ENCODE peak calls at places on chromosomes 3 and 15, in eight cellular contexts. T, J, K, V, U, L, Z and R are unnamed samples.
A peak's percentile ranks its signal among the peaks of the same experiment; 100 is the strongest.

GRCh38 chr15:52020253-52021085 is 1.4 kb downstream of the MAPK6 start:
- DNase-seq in T (no peak), L (no peak), V (no peak), K (no peak), Z (no peak), J (peak; percentile 69), U (no peak), R (no peak)

GRCh38 chr15:62141643-62142588 is 23.2 kb downstream of the C2CD4B start:
- DNase-seq in K (no peak), Z (no peak), J (no peak), U (no peak), T (no peak), V (no peak), L (no peak), R (no peak)

GRCh38 chr3:10942806-10943205 is 49.7 kb upstream of the SLC6A1 start:
- DNase-seq in T (no peak), U (no peak), J (no peak), K (no peak), L (no peak), Z (no peak), V (no peak), R (no peak)

GRCh38 chr3:165614332-165614731 is 222.9 kb downstream of the BCHE start:
- DNase-seq in T (no peak), K (no peak), L (no peak), Z (no peak), J (no peak), V (no peak), U (no peak), R (no peak)

GRCh38 chr15:89406218-89406716 is 71.6 kb upstream of the POLG start:
- DNase-seq in V (no peak), K (no peak), T (no peak), U (no peak), L (no peak), Z (no peak), J (no peak), R (no peak)

GRCh38 chr3:153043729-153044314 is 118.2 kb upstream of the RAP2B start:
- DNase-seq in J (peak; percentile 43), K (no peak), T (no peak), V (no peak), Z (no peak), U (no peak), L (no peak), R (no peak)

GRCh38 chr3:150922611-150923010 is 17.4 kb upstream of the MINDY4B start:
- DNase-seq in T (no peak), V (no peak), J (no peak), U (no peak), K (no peak), Z (no peak), L (no peak), R (no peak)

GRCh38 chr3:184328516-184328915 is 8.9 kb upstream of the FAM131A start:
- DNase-seq in J (no peak), V (no peak), L (no peak), U (no peak), Z (no peak), T (no peak), K (no peak), R (no peak)

GRCh38 chr3:46477145-46477544 is 12.4 kb upstream of the LTF start:
- DNase-seq in L (no peak), T (no peak), V (no peak), K (no peak), U (no peak), Z (no peak), J (no peak), R (no peak)

GRCh38 chr3:126979076-126979628 is 3.8 kb upstream of the PLXNA1 start:
- DNase-seq in K (no peak), Z (no peak), V (no peak), T (no peak), L (no peak), U (no peak), J (no peak), R (no peak)

GRCh38 chr15:48718646-48719045 is 73.1 kb upstream of the FBN1 start:
- DNase-seq in J (no peak), K (no peak), U (no peak), V (no peak), Z (no peak), L (no peak), T (no peak), R (no peak)

GRCh38 chr3:62211675-62212429 is 161.5 kb downstream of the FEZF2 start:
- DNase-seq in T (no peak), K (no peak), Z (no peak), V (no peak), J (no peak), L (no peak), U (no peak), R (no peak)

GRCh38 chr3:43968465-43968864 is 273.2 kb upstream of the TOPAZ1 start:
- DNase-seq in Z (no peak), J (no peak), T (no peak), U (no peak), V (no peak), K (no peak), L (no peak), R (no peak)

GRCh38 chr15:65663521-65663920 is 41.8 kb downstream of the SLC24A1 start:
- DNase-seq in T (no peak), K (no peak), L (no peak), V (no peak), Z (no peak), J (no peak), U (no peak), R (no peak)

GRCh38 chr3:178263236-178263916 is 272.9 kb upstream of the KCNMB2 start:
- DNase-seq in K (no peak), V (no peak), U (no peak), L (peak; percentile 1), Z (no peak), T (no peak), J (peak; percentile 88), R (no peak)

GRCh38 chr15:100731259-100732156 is 129.1 kb downstream of the ASB7 start:
- DNase-seq in Z (no peak), U (no peak), L (no peak), K (no peak), V (no peak), J (no peak), T (peak; percentile 20), R (no peak)

GRCh38 chr3:56764904-56765445 is 36.8 kb downstream of the ARHGEF3 start:
- DNase-seq in J (no peak), Z (no peak), V (no peak), L (no peak), U (no peak), K (no peak), T (no peak), R (no peak)

GRCh38 chr3:64916937-64917336 is 229.1 kb upstream of the ADAMTS9 start:
- DNase-seq in T (no peak), K (no peak), L (no peak), J (peak; percentile 85), U (no peak), Z (no peak), V (no peak), R (no peak)

GRCh38 chr3:160286231-160286630 is 61.0 kb downstream of the C3orf80 start:
- DNase-seq in V (no peak), T (no peak), J (no peak), Z (no peak), K (no peak), U (no peak), L (no peak), R (no peak)

GRCh38 chr3:171458056-171458856 is 1.9 kb downstream of the TNIK start:
- DNase-seq in U (peak; percentile 35), K (no peak), L (no peak), Z (no peak), J (peak; percentile 44), V (no peak), T (no peak), R (no peak)

GRCh38 chr15:39397883-39398282 is 183.0 kb upstream of the THBS1 start:
- DNase-seq in U (no peak), J (no peak), Z (no peak), K (no peak), V (no peak), T (no peak), L (peak; percentile 29), R (no peak)
- TF ChIP-seq POLR2AphosphoS5 in U (no peak), J (no peak), Z (no peak), K (no peak), V (no peak), T (no peak), L (peak; percentile 48), R (no peak)

DNA sequence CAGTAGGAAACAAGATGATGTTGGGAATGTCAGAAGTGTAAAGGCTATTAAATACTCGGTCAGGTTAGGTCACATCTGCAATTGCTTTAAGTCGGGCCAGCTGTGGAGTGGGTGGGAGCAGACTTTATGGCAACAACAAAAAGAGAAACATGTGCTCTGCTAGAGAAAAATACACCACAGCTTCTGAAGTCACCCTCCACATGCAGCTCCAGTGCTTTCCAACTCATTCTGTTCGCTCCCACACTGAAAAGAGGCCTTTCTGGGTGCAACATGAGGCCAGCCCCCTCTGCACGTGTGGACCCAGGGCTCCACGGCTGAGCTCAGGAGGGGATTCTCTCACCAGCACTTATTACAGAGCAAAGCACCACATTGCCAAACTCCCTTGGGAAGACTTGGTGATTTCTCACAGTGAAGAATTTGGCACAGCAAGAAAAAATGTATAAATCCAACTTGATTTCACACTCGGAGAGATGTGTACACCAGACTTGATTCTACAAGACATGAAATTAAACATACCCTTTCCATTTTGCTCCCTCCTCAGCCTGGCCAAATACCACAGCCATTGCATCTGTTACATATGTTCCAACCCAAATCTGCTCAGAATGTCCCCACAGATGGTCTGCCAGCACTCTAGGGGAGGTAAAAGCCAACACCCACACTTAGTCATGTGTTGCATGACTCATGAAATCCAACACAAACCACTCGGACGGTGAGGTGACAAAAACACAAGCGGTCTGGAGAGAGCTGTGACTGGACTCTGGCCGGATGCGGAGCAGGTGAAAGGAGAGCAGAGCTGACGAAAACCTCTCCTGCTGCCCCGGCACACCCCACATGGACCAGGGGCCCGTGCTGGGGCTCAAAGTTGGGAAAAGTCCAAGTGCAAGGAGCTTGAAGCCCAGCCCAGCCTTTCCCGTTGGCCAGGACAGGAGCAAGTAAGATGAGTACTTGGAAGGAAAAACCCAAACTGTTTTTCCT is 74.6 kb downstream of the ITGB5 start:
- DNase-seq in T (no peak), U (peak; percentile 64), V (peak; percentile 80), L (no peak), K (peak; percentile 71), J (peak; percentile 9), Z (no peak), R (no peak)
- TF ChIP-seq POLR2AphosphoS5 in T (peak; percentile 62), U (peak; percentile 80), V (no peak), L (no peak), K (no peak), J (no peak), Z (no peak), R (no peak)

GRCh38 chr3:97821810-97822775 is at the start of gene CRYBG3:
- DNase-seq in K (peak; percentile 17), Z (no peak), T (peak; percentile 80), V (peak; percentile 80), L (peak; percentile 31), U (peak; percentile 84), J (peak; percentile 85), R (peak; percentile 75)
- TF ChIP-seq POLR2AphosphoS5 in K (peak; percentile 86), Z (peak; percentile 57), T (peak; percentile 28), V (no peak), L (peak; percentile 31), U (peak; percentile 94), J (peak; percentile 93), R (peak; percentile 74)

DNA sequence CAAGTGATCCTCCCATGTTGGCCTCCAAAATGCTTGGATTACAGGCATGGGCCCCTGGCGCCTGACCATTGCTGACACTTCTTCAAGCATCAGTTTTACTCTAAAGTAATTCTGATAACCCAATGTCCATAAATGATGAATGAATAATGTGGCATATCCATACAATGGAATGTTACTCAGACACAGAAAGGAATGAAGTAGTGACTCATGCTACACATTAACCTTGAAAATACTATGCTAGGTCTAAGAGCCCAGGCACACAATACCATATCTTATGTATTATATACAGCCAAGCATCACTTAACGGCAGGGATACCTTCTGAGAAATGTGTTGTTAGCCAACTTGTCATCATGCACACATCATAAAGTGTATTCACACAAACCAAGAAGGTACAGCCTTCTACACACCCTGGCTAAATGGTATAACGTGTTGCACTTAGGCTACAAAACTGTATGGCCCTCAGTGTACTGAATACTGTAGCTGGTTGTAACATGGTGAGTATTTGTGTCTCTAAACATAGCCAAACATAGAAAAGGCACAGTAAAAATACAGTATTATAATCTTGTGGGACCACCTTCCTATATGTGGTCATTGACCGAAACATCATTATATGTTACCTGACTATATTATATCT is 31.3 kb downstream of the MKRN2 start:
- DNase-seq in U (no peak), T (no peak), L (no peak), Z (no peak), J (peak; percentile 16), K (no peak), V (no peak), R (no peak)
- TF ChIP-seq POLR2AphosphoS5 in U (no peak), T (no peak), L (peak; percentile 24), Z (no peak), J (no peak), K (no peak), V (no peak), R (no peak)